ENCODE peak calls at places on chromosome 11, in four cellular contexts. One of them, this sample, is unnamed.

GRCh38 chr11:69355346-69355940 is 61.5 kb downstream of the MYEOV start:
- DNase-seq in amygdala: no peak
- DNase-seq in uterus: no peak
- DNase-seq in substantia nigra: no peak
- DNase-seq in this sample: no peak

GRCh38 chr11:7672960-7673723 is at the start of gene CYB5R2:
- DNase-seq in amygdala: peak; percentile 42
- DNase-seq in uterus: peak; percentile 88
- DNase-seq in substantia nigra: peak; percentile 50
- DNase-seq in this sample: peak; percentile 76

GRCh38 chr11:95541715-95542114 is 247.9 kb downstream of the FAM76B start:
- DNase-seq in amygdala: no peak
- DNase-seq in uterus: no peak
- DNase-seq in substantia nigra: no peak
- DNase-seq in this sample: no peak

GRCh38 chr11:100328626-100329340 is 358.3 kb upstream of the ARHGAP42 start:
- DNase-seq in amygdala: no peak
- DNase-seq in uterus: no peak
- DNase-seq in substantia nigra: no peak
- DNase-seq in this sample: no peak

GRCh38 chr11:73493838-73494598 is 103.9 kb downstream of the FAM168A start:
- DNase-seq in amygdala: peak; percentile 16
- DNase-seq in uterus: no peak
- DNase-seq in substantia nigra: no peak
- DNase-seq in this sample: no peak

GRCh38 chr11:120819003-120819402 is 204.9 kb upstream of the TBCEL start:
- DNase-seq in amygdala: no peak
- DNase-seq in uterus: no peak
- DNase-seq in substantia nigra: no peak
- DNase-seq in this sample: no peak

GRCh38 chr11:123211134-123211879 is 16.3 kb upstream of the CLMP start:
- DNase-seq in amygdala: no peak
- DNase-seq in uterus: no peak
- DNase-seq in substantia nigra: no peak
- DNase-seq in this sample: no peak

GRCh38 chr11:85759915-85760314 is 51.0 kb downstream of the SYTL2 start:
- DNase-seq in amygdala: no peak
- DNase-seq in uterus: no peak
- DNase-seq in substantia nigra: no peak
- DNase-seq in this sample: no peak

GRCh38 chr11:118076754-118077281 is at the start of gene TMPRSS4:
- DNase-seq in amygdala: no peak
- DNase-seq in uterus: no peak
- DNase-seq in substantia nigra: no peak
- DNase-seq in this sample: no peak

GRCh38 chr11:5618807-5619206 is 6.0 kb upstream of the TRIM34 start:
- DNase-seq in amygdala: no peak
- DNase-seq in uterus: no peak
- DNase-seq in substantia nigra: no peak
- DNase-seq in this sample: no peak

GRCh38 chr11:100682247-100682969 is 4.7 kb upstream of the ARHGAP42 start:
- DNase-seq in amygdala: no peak
- DNase-seq in uterus: no peak
- DNase-seq in substantia nigra: no peak
- DNase-seq in this sample: no peak

This sample was measured in left ventricle myocardium inferior.